ENCODE peak calls at places on chromosomes 13 and 19, in eight cellular contexts. One of them, this sample, is unnamed.
A peak's percentile ranks its signal among the peaks of the same experiment; 100 is the strongest.

GRCh38 chr13:76029088-76029487 is 393.0 kb downstream of the LMO7 start:
- DNase-seq in lung microvascular endothelial cell: no peak
- DNase-seq in GM19239: no peak
- DNase-seq in omental fat pad: no peak
- DNase-seq in heart right ventricle: no peak
- DNase-seq in mucosa of descending colon: no peak
- DNase-seq in hypothalamus: no peak
- DNase-seq in T-helper 9 cell: no peak
- DNase-seq in this sample: no peak

GRCh38 chr19:40576585-40577451 is at the start of gene SHKBP1:
- DNase-seq in lung microvascular endothelial cell: peak; percentile 94
- DNase-seq in GM19239: peak; percentile 98
- DNase-seq in omental fat pad: peak; percentile 89
- DNase-seq in heart right ventricle: peak; percentile 96
- DNase-seq in mucosa of descending colon: peak; percentile 97
- DNase-seq in hypothalamus: peak; percentile 91
- DNase-seq in T-helper 9 cell: peak; percentile 87
- DNase-seq in this sample: peak; percentile 100

GRCh38 chr19:1673645-1674292 is 21.4 kb upstream of the TCF3 start:
- DNase-seq in lung microvascular endothelial cell: no peak
- DNase-seq in GM19239: no peak
- DNase-seq in omental fat pad: no peak
- DNase-seq in heart right ventricle: no peak
- DNase-seq in mucosa of descending colon: no peak
- DNase-seq in hypothalamus: no peak
- DNase-seq in T-helper 9 cell: no peak
- DNase-seq in this sample: no peak

GRCh38 chr19:7623725-7624603 is 5.4 kb downstream of the XAB2 start:
- DNase-seq in lung microvascular endothelial cell: no peak
- DNase-seq in GM19239: no peak
- DNase-seq in omental fat pad: no peak
- DNase-seq in heart right ventricle: no peak
- DNase-seq in mucosa of descending colon: no peak
- DNase-seq in hypothalamus: no peak
- DNase-seq in T-helper 9 cell: no peak
- DNase-seq in this sample: no peak

GRCh38 chr13:45341799-45342584 is 1.0 kb upstream of the TPT1 start:
- DNase-seq in lung microvascular endothelial cell: peak; percentile 83
- DNase-seq in GM19239: no peak
- DNase-seq in omental fat pad: no peak
- DNase-seq in heart right ventricle: no peak
- DNase-seq in mucosa of descending colon: peak; percentile 68
- DNase-seq in hypothalamus: no peak
- DNase-seq in T-helper 9 cell: no peak
- DNase-seq in this sample: no peak

GRCh38 chr13:33644607-33645543 is 173.1 kb upstream of the RFC3 start:
- DNase-seq in lung microvascular endothelial cell: no peak
- DNase-seq in GM19239: no peak
- DNase-seq in omental fat pad: no peak
- DNase-seq in heart right ventricle: no peak
- DNase-seq in mucosa of descending colon: no peak
- DNase-seq in hypothalamus: no peak
- DNase-seq in T-helper 9 cell: no peak
- DNase-seq in this sample: no peak

GRCh38 chr13:99605417-99606321 is 104.4 kb downstream of the TM9SF2 start:
- DNase-seq in lung microvascular endothelial cell: peak; percentile 75
- DNase-seq in GM19239: peak; percentile 28
- DNase-seq in omental fat pad: no peak
- DNase-seq in heart right ventricle: peak; percentile 43
- DNase-seq in mucosa of descending colon: peak; percentile 77
- DNase-seq in hypothalamus: peak; percentile 51
- DNase-seq in T-helper 9 cell: peak; percentile 33
- DNase-seq in this sample: peak; percentile 40

GRCh38 chr19:5154129-5154798 is 185.4 kb downstream of the KDM4B start:
- DNase-seq in lung microvascular endothelial cell: peak; percentile 46
- DNase-seq in GM19239: peak; percentile 65
- DNase-seq in omental fat pad: no peak
- DNase-seq in heart right ventricle: peak; percentile 34
- DNase-seq in mucosa of descending colon: peak; percentile 67
- DNase-seq in hypothalamus: no peak
- DNase-seq in T-helper 9 cell: no peak
- DNase-seq in this sample: peak; percentile 72

GRCh38 chr19:28987177-28987576 is 225.8 kb downstream of the UQCRFS1 start:
- DNase-seq in lung microvascular endothelial cell: no peak
- DNase-seq in GM19239: no peak
- DNase-seq in omental fat pad: no peak
- DNase-seq in heart right ventricle: no peak
- DNase-seq in mucosa of descending colon: no peak
- DNase-seq in hypothalamus: no peak
- DNase-seq in T-helper 9 cell: no peak
- DNase-seq in this sample: no peak

GRCh38 chr19:6433165-6433564 is 398 bp downstream of the SLC25A41 start:
- DNase-seq in lung microvascular endothelial cell: no peak
- DNase-seq in GM19239: no peak
- DNase-seq in omental fat pad: no peak
- DNase-seq in heart right ventricle: no peak
- DNase-seq in mucosa of descending colon: no peak
- DNase-seq in hypothalamus: no peak
- DNase-seq in T-helper 9 cell: no peak
- DNase-seq in this sample: no peak

GRCh38 chr13:113861433-113862030 is 2.3 kb downstream of the GAS6 start:
- DNase-seq in lung microvascular endothelial cell: no peak
- DNase-seq in GM19239: no peak
- DNase-seq in omental fat pad: no peak
- DNase-seq in heart right ventricle: no peak
- DNase-seq in mucosa of descending colon: no peak
- DNase-seq in hypothalamus: no peak
- DNase-seq in T-helper 9 cell: no peak
- DNase-seq in this sample: peak; percentile 20

GRCh38 chr19:44570984-44571684 is 41.7 kb upstream of the CEACAM20 start:
- DNase-seq in lung microvascular endothelial cell: peak; percentile 84
- DNase-seq in GM19239: peak; percentile 22
- DNase-seq in omental fat pad: peak; percentile 44
- DNase-seq in heart right ventricle: no peak
- DNase-seq in mucosa of descending colon: no peak
- DNase-seq in hypothalamus: peak; percentile 18
- DNase-seq in T-helper 9 cell: peak; percentile 13
- DNase-seq in this sample: no peak

GRCh38 chr13:77637583-77637982 is 59.9 kb upstream of the SLAIN1 start:
- DNase-seq in lung microvascular endothelial cell: no peak
- DNase-seq in GM19239: no peak
- DNase-seq in omental fat pad: no peak
- DNase-seq in heart right ventricle: no peak
- DNase-seq in mucosa of descending colon: no peak
- DNase-seq in hypothalamus: no peak
- DNase-seq in T-helper 9 cell: no peak
- DNase-seq in this sample: no peak

GRCh38 chr19:17078038-17078919 is 2.7 kb downstream of the MYO9B start:
- DNase-seq in lung microvascular endothelial cell: no peak
- DNase-seq in GM19239: no peak
- DNase-seq in omental fat pad: no peak
- DNase-seq in heart right ventricle: no peak
- DNase-seq in mucosa of descending colon: no peak
- DNase-seq in hypothalamus: no peak
- DNase-seq in T-helper 9 cell: no peak
- DNase-seq in this sample: no peak

GRCh38 chr19:28847468-28847867 is 365.5 kb downstream of the UQCRFS1 start:
- DNase-seq in lung microvascular endothelial cell: no peak
- DNase-seq in GM19239: no peak
- DNase-seq in omental fat pad: no peak
- DNase-seq in heart right ventricle: no peak
- DNase-seq in mucosa of descending colon: no peak
- DNase-seq in hypothalamus: no peak
- DNase-seq in T-helper 9 cell: no peak
- DNase-seq in this sample: no peak

GRCh38 chr13:104008571-104009435 is 942.6 kb upstream of the SLC10A2 start:
- DNase-seq in lung microvascular endothelial cell: peak; percentile 8
- DNase-seq in GM19239: no peak
- DNase-seq in omental fat pad: no peak
- DNase-seq in heart right ventricle: no peak
- DNase-seq in mucosa of descending colon: no peak
- DNase-seq in hypothalamus: no peak
- DNase-seq in T-helper 9 cell: no peak
- DNase-seq in this sample: no peak

GRCh38 chr13:33022986-33023385 is 6.8 kb downstream of the KL start:
- DNase-seq in lung microvascular endothelial cell: no peak
- DNase-seq in GM19239: no peak
- DNase-seq in omental fat pad: no peak
- DNase-seq in heart right ventricle: no peak
- DNase-seq in mucosa of descending colon: no peak
- DNase-seq in hypothalamus: no peak
- DNase-seq in T-helper 9 cell: no peak
- DNase-seq in this sample: no peak

GRCh38 chr19:45599286-45599685 is 2.7 kb downstream of the GPR4 start:
- DNase-seq in lung microvascular endothelial cell: no peak
- DNase-seq in GM19239: no peak
- DNase-seq in omental fat pad: no peak
- DNase-seq in heart right ventricle: no peak
- DNase-seq in mucosa of descending colon: no peak
- DNase-seq in hypothalamus: no peak
- DNase-seq in T-helper 9 cell: no peak
- DNase-seq in this sample: no peak

GRCh38 chr13:47211106-47211505 is 314.3 kb upstream of the HTR2A start:
- DNase-seq in lung microvascular endothelial cell: no peak
- DNase-seq in GM19239: no peak
- DNase-seq in omental fat pad: no peak
- DNase-seq in heart right ventricle: no peak
- DNase-seq in mucosa of descending colon: no peak
- DNase-seq in hypothalamus: no peak
- DNase-seq in T-helper 9 cell: no peak
- DNase-seq in this sample: no peak

GRCh38 chr13:73966331-73966730 is 167.9 kb downstream of the KLF12 start:
- DNase-seq in lung microvascular endothelial cell: no peak
- DNase-seq in GM19239: no peak
- DNase-seq in omental fat pad: no peak
- DNase-seq in heart right ventricle: no peak
- DNase-seq in mucosa of descending colon: no peak
- DNase-seq in hypothalamus: no peak
- DNase-seq in T-helper 9 cell: no peak
- DNase-seq in this sample: no peak